ENCODE peak calls at places on chromosomes 1 and 21, in nine cellular contexts. One of them, this sample, is unnamed.
A peak's percentile ranks its signal among the peaks of the same experiment; 100 is the strongest.

GRCh38 chr21:32096411-32096810 is 182.4 kb downstream of the MIS18A start:
- DNase-seq in glomerular endothelial cell: no peak
- DNase-seq in brain microvascular endothelial cell: no peak
- DNase-seq in CD8-positive, alpha-beta memory T cell: no peak
- DNase-seq in T-cell: no peak
- DNase-seq in PC-3: peak; percentile 15
- DNase-seq in cardiac fibroblast: peak; percentile 7
- DNase-seq in fibroblast of lung: no peak
- DNase-seq in stimulated activated CD8-positive, alpha-beta memory T cell treated with anti-CD3 and anti-CD28 coated beads, Interleukin-12 subunit alpha, Interleukin-12 subunit beta, amount 100 ng/mL, for 1 hour: no peak
- DNase-seq in this sample: peak; percentile 43

GRCh38 chr1:23436520-23437354 is 12.2 kb upstream of the TCEA3 start:
- DNase-seq in cardiac fibroblast: no peak
- DNase-seq in T-cell: peak; percentile 40
- DNase-seq in CD8-positive, alpha-beta memory T cell: no peak
- DNase-seq in fibroblast of lung: no peak
- DNase-seq in stimulated activated CD8-positive, alpha-beta memory T cell treated with anti-CD3 and anti-CD28 coated beads, Interleukin-12 subunit alpha, Interleukin-12 subunit beta, amount 100 ng/mL, for 1 hour: no peak
- DNase-seq in PC-3: no peak
- DNase-seq in brain microvascular endothelial cell: no peak
- DNase-seq in glomerular endothelial cell: no peak
- DNase-seq in this sample: peak; percentile 72

GRCh38 chr1:95951291-95951690 is 717.3 kb downstream of the RWDD3 start:
- DNase-seq in stimulated activated CD8-positive, alpha-beta memory T cell treated with anti-CD3 and anti-CD28 coated beads, Interleukin-12 subunit alpha, Interleukin-12 subunit beta, amount 100 ng/mL, for 1 hour: no peak
- DNase-seq in cardiac fibroblast: no peak
- DNase-seq in glomerular endothelial cell: no peak
- DNase-seq in PC-3: no peak
- DNase-seq in brain microvascular endothelial cell: no peak
- DNase-seq in fibroblast of lung: no peak
- DNase-seq in CD8-positive, alpha-beta memory T cell: no peak
- DNase-seq in T-cell: no peak
- DNase-seq in this sample: no peak

GRCh38 chr21:42522771-42523170 is 9.1 kb downstream of the SLC37A1 start:
- DNase-seq in T-cell: no peak
- DNase-seq in PC-3: no peak
- DNase-seq in cardiac fibroblast: no peak
- DNase-seq in glomerular endothelial cell: no peak
- DNase-seq in fibroblast of lung: no peak
- DNase-seq in CD8-positive, alpha-beta memory T cell: no peak
- DNase-seq in stimulated activated CD8-positive, alpha-beta memory T cell treated with anti-CD3 and anti-CD28 coated beads, Interleukin-12 subunit alpha, Interleukin-12 subunit beta, amount 100 ng/mL, for 1 hour: no peak
- DNase-seq in brain microvascular endothelial cell: no peak
- DNase-seq in this sample: no peak

GRCh38 chr1:180534199-180534598 is 24.6 kb upstream of the OVAAL start:
- DNase-seq in brain microvascular endothelial cell: no peak
- DNase-seq in stimulated activated CD8-positive, alpha-beta memory T cell treated with anti-CD3 and anti-CD28 coated beads, Interleukin-12 subunit alpha, Interleukin-12 subunit beta, amount 100 ng/mL, for 1 hour: no peak
- DNase-seq in T-cell: no peak
- DNase-seq in glomerular endothelial cell: no peak
- DNase-seq in cardiac fibroblast: no peak
- DNase-seq in fibroblast of lung: no peak
- DNase-seq in PC-3: no peak
- DNase-seq in CD8-positive, alpha-beta memory T cell: no peak
- DNase-seq in this sample: no peak

GRCh38 chr1:31795801-31796621 is 19.8 kb downstream of the SPOCD1 start:
- DNase-seq in PC-3: peak; percentile 39
- DNase-seq in CD8-positive, alpha-beta memory T cell: no peak
- DNase-seq in glomerular endothelial cell: no peak
- DNase-seq in brain microvascular endothelial cell: peak; percentile 86
- DNase-seq in cardiac fibroblast: peak; percentile 81
- DNase-seq in stimulated activated CD8-positive, alpha-beta memory T cell treated with anti-CD3 and anti-CD28 coated beads, Interleukin-12 subunit alpha, Interleukin-12 subunit beta, amount 100 ng/mL, for 1 hour: no peak
- DNase-seq in T-cell: no peak
- DNase-seq in fibroblast of lung: peak; percentile 86
- DNase-seq in this sample: no peak

GRCh38 chr1:245485996-245486395 is 331.2 kb downstream of the KIF26B start:
- DNase-seq in stimulated activated CD8-positive, alpha-beta memory T cell treated with anti-CD3 and anti-CD28 coated beads, Interleukin-12 subunit alpha, Interleukin-12 subunit beta, amount 100 ng/mL, for 1 hour: no peak
- DNase-seq in PC-3: no peak
- DNase-seq in fibroblast of lung: no peak
- DNase-seq in cardiac fibroblast: peak; percentile 12
- DNase-seq in T-cell: no peak
- DNase-seq in brain microvascular endothelial cell: no peak
- DNase-seq in CD8-positive, alpha-beta memory T cell: no peak
- DNase-seq in glomerular endothelial cell: no peak
- DNase-seq in this sample: no peak

GRCh38 chr1:111202707-111203623 is 2.5 kb upstream of the DENND2D start:
- DNase-seq in stimulated activated CD8-positive, alpha-beta memory T cell treated with anti-CD3 and anti-CD28 coated beads, Interleukin-12 subunit alpha, Interleukin-12 subunit beta, amount 100 ng/mL, for 1 hour: no peak
- DNase-seq in cardiac fibroblast: no peak
- DNase-seq in PC-3: no peak
- DNase-seq in brain microvascular endothelial cell: no peak
- DNase-seq in T-cell: no peak
- DNase-seq in CD8-positive, alpha-beta memory T cell: no peak
- DNase-seq in fibroblast of lung: no peak
- DNase-seq in glomerular endothelial cell: no peak
- DNase-seq in this sample: no peak

GRCh38 chr1:203531063-203531462 is 37.1 kb downstream of the OPTC start:
- DNase-seq in T-cell: no peak
- DNase-seq in fibroblast of lung: no peak
- DNase-seq in cardiac fibroblast: no peak
- DNase-seq in stimulated activated CD8-positive, alpha-beta memory T cell treated with anti-CD3 and anti-CD28 coated beads, Interleukin-12 subunit alpha, Interleukin-12 subunit beta, amount 100 ng/mL, for 1 hour: no peak
- DNase-seq in brain microvascular endothelial cell: no peak
- DNase-seq in glomerular endothelial cell: no peak
- DNase-seq in CD8-positive, alpha-beta memory T cell: no peak
- DNase-seq in PC-3: no peak
- DNase-seq in this sample: no peak

GRCh38 chr1:37393173-37393572 is 81.2 kb upstream of the ZC3H12A start:
- DNase-seq in glomerular endothelial cell: no peak
- DNase-seq in T-cell: no peak
- DNase-seq in stimulated activated CD8-positive, alpha-beta memory T cell treated with anti-CD3 and anti-CD28 coated beads, Interleukin-12 subunit alpha, Interleukin-12 subunit beta, amount 100 ng/mL, for 1 hour: no peak
- DNase-seq in CD8-positive, alpha-beta memory T cell: no peak
- DNase-seq in fibroblast of lung: no peak
- DNase-seq in cardiac fibroblast: no peak
- DNase-seq in brain microvascular endothelial cell: no peak
- DNase-seq in PC-3: no peak
- DNase-seq in this sample: no peak

GRCh38 chr1:232472485-232473041 is 157.4 kb downstream of the SIPA1L2 start:
- DNase-seq in cardiac fibroblast: peak; percentile 40
- DNase-seq in brain microvascular endothelial cell: peak; percentile 26
- DNase-seq in CD8-positive, alpha-beta memory T cell: no peak
- DNase-seq in PC-3: peak; percentile 65
- DNase-seq in fibroblast of lung: peak; percentile 79
- DNase-seq in T-cell: no peak
- DNase-seq in stimulated activated CD8-positive, alpha-beta memory T cell treated with anti-CD3 and anti-CD28 coated beads, Interleukin-12 subunit alpha, Interleukin-12 subunit beta, amount 100 ng/mL, for 1 hour: no peak
- DNase-seq in glomerular endothelial cell: no peak
- DNase-seq in this sample: no peak

GRCh38 chr1:60978421-60979357 is 103.7 kb upstream of the NFIA start:
- DNase-seq in cardiac fibroblast: peak; percentile 72
- DNase-seq in T-cell: peak; percentile 35
- DNase-seq in glomerular endothelial cell: no peak
- DNase-seq in fibroblast of lung: peak; percentile 30
- DNase-seq in PC-3: peak; percentile 64
- DNase-seq in brain microvascular endothelial cell: no peak
- DNase-seq in stimulated activated CD8-positive, alpha-beta memory T cell treated with anti-CD3 and anti-CD28 coated beads, Interleukin-12 subunit alpha, Interleukin-12 subunit beta, amount 100 ng/mL, for 1 hour: no peak
- DNase-seq in CD8-positive, alpha-beta memory T cell: peak; percentile 4
- DNase-seq in this sample: no peak

GRCh38 chr1:7228252-7228961 is 443.2 kb downstream of the CAMTA1 start:
- DNase-seq in PC-3: no peak
- DNase-seq in fibroblast of lung: no peak
- DNase-seq in cardiac fibroblast: no peak
- DNase-seq in T-cell: no peak
- DNase-seq in brain microvascular endothelial cell: no peak
- DNase-seq in CD8-positive, alpha-beta memory T cell: no peak
- DNase-seq in stimulated activated CD8-positive, alpha-beta memory T cell treated with anti-CD3 and anti-CD28 coated beads, Interleukin-12 subunit alpha, Interleukin-12 subunit beta, amount 100 ng/mL, for 1 hour: no peak
- DNase-seq in glomerular endothelial cell: no peak
- DNase-seq in this sample: no peak

GRCh38 chr1:1157033-1157365 is 16.7 kb upstream of the TTLL10 start:
- DNase-seq in T-cell: no peak
- DNase-seq in glomerular endothelial cell: no peak
- DNase-seq in CD8-positive, alpha-beta memory T cell: no peak
- DNase-seq in stimulated activated CD8-positive, alpha-beta memory T cell treated with anti-CD3 and anti-CD28 coated beads, Interleukin-12 subunit alpha, Interleukin-12 subunit beta, amount 100 ng/mL, for 1 hour: no peak
- DNase-seq in brain microvascular endothelial cell: no peak
- DNase-seq in fibroblast of lung: no peak
- DNase-seq in cardiac fibroblast: no peak
- DNase-seq in PC-3: no peak
- DNase-seq in this sample: no peak

GRCh38 chr1:33152685-33153432 is 29.0 kb downstream of the TRIM62 start:
- DNase-seq in glomerular endothelial cell: no peak
- DNase-seq in cardiac fibroblast: peak; percentile 92
- DNase-seq in PC-3: no peak
- DNase-seq in fibroblast of lung: no peak
- DNase-seq in T-cell: no peak
- DNase-seq in stimulated activated CD8-positive, alpha-beta memory T cell treated with anti-CD3 and anti-CD28 coated beads, Interleukin-12 subunit alpha, Interleukin-12 subunit beta, amount 100 ng/mL, for 1 hour: no peak
- DNase-seq in CD8-positive, alpha-beta memory T cell: no peak
- DNase-seq in brain microvascular endothelial cell: peak; percentile 40
- DNase-seq in this sample: no peak

GRCh38 chr1:111792249-111792648 is 36.5 kb downstream of the DDX20 start:
- DNase-seq in PC-3: no peak
- DNase-seq in stimulated activated CD8-positive, alpha-beta memory T cell treated with anti-CD3 and anti-CD28 coated beads, Interleukin-12 subunit alpha, Interleukin-12 subunit beta, amount 100 ng/mL, for 1 hour: no peak
- DNase-seq in brain microvascular endothelial cell: no peak
- DNase-seq in glomerular endothelial cell: no peak
- DNase-seq in T-cell: no peak
- DNase-seq in fibroblast of lung: no peak
- DNase-seq in cardiac fibroblast: no peak
- DNase-seq in CD8-positive, alpha-beta memory T cell: no peak
- DNase-seq in this sample: no peak

GRCh38 chr1:7549277-7549676 is 221.8 kb upstream of the VAMP3 start:
- DNase-seq in PC-3: peak; percentile 74
- DNase-seq in stimulated activated CD8-positive, alpha-beta memory T cell treated with anti-CD3 and anti-CD28 coated beads, Interleukin-12 subunit alpha, Interleukin-12 subunit beta, amount 100 ng/mL, for 1 hour: no peak
- DNase-seq in brain microvascular endothelial cell: peak; percentile 65
- DNase-seq in T-cell: no peak
- DNase-seq in glomerular endothelial cell: peak; percentile 82
- DNase-seq in cardiac fibroblast: peak; percentile 66
- DNase-seq in fibroblast of lung: peak; percentile 89
- DNase-seq in CD8-positive, alpha-beta memory T cell: no peak
- DNase-seq in this sample: no peak

GRCh38 chr1:18618546-18619466 is 11.8 kb upstream of the PAX7 start:
- DNase-seq in cardiac fibroblast: no peak
- DNase-seq in CD8-positive, alpha-beta memory T cell: no peak
- DNase-seq in fibroblast of lung: peak; percentile 47
- DNase-seq in PC-3: peak; percentile 82
- DNase-seq in stimulated activated CD8-positive, alpha-beta memory T cell treated with anti-CD3 and anti-CD28 coated beads, Interleukin-12 subunit alpha, Interleukin-12 subunit beta, amount 100 ng/mL, for 1 hour: no peak
- DNase-seq in T-cell: no peak
- DNase-seq in glomerular endothelial cell: no peak
- DNase-seq in brain microvascular endothelial cell: no peak
- DNase-seq in this sample: no peak

GRCh38 chr1:46166521-46167462 is 8.1 kb upstream of the TSPAN1 start:
- DNase-seq in stimulated activated CD8-positive, alpha-beta memory T cell treated with anti-CD3 and anti-CD28 coated beads, Interleukin-12 subunit alpha, Interleukin-12 subunit beta, amount 100 ng/mL, for 1 hour: no peak
- DNase-seq in brain microvascular endothelial cell: no peak
- DNase-seq in PC-3: no peak
- DNase-seq in CD8-positive, alpha-beta memory T cell: peak; percentile 9
- DNase-seq in T-cell: peak; percentile 25
- DNase-seq in cardiac fibroblast: peak; percentile 28
- DNase-seq in glomerular endothelial cell: no peak
- DNase-seq in fibroblast of lung: no peak
- DNase-seq in this sample: no peak

GRCh38 chr1:1175221-1176062 is 1.8 kb downstream of the TTLL10 start:
- DNase-seq in glomerular endothelial cell: no peak
- DNase-seq in cardiac fibroblast: no peak
- DNase-seq in T-cell: no peak
- DNase-seq in CD8-positive, alpha-beta memory T cell: no peak
- DNase-seq in stimulated activated CD8-positive, alpha-beta memory T cell treated with anti-CD3 and anti-CD28 coated beads, Interleukin-12 subunit alpha, Interleukin-12 subunit beta, amount 100 ng/mL, for 1 hour: no peak
- DNase-seq in brain microvascular endothelial cell: no peak
- DNase-seq in PC-3: no peak
- DNase-seq in fibroblast of lung: no peak
- DNase-seq in this sample: no peak

GRCh38 chr1:74496699-74497098 is 15.7 kb downstream of the LRRC53 start:
- DNase-seq in brain microvascular endothelial cell: no peak
- DNase-seq in T-cell: no peak
- DNase-seq in cardiac fibroblast: no peak
- DNase-seq in CD8-positive, alpha-beta memory T cell: no peak
- DNase-seq in fibroblast of lung: no peak
- DNase-seq in PC-3: no peak
- DNase-seq in glomerular endothelial cell: no peak
- DNase-seq in stimulated activated CD8-positive, alpha-beta memory T cell treated with anti-CD3 and anti-CD28 coated beads, Interleukin-12 subunit alpha, Interleukin-12 subunit beta, amount 100 ng/mL, for 1 hour: no peak
- DNase-seq in this sample: no peak

GRCh38 chr21:32329776-32330175 is 31.1 kb downstream of the MRAP start:
- DNase-seq in CD8-positive, alpha-beta memory T cell: no peak
- DNase-seq in stimulated activated CD8-positive, alpha-beta memory T cell treated with anti-CD3 and anti-CD28 coated beads, Interleukin-12 subunit alpha, Interleukin-12 subunit beta, amount 100 ng/mL, for 1 hour: no peak
- DNase-seq in brain microvascular endothelial cell: no peak
- DNase-seq in PC-3: peak; percentile 24
- DNase-seq in T-cell: no peak
- DNase-seq in fibroblast of lung: peak; percentile 72
- DNase-seq in glomerular endothelial cell: peak; percentile 25
- DNase-seq in cardiac fibroblast: peak; percentile 6
- DNase-seq in this sample: no peak

GRCh38 chr1:160374291-160374690 is 7.4 kb downstream of the NHLH1 start:
- DNase-seq in glomerular endothelial cell: no peak
- DNase-seq in fibroblast of lung: no peak
- DNase-seq in cardiac fibroblast: no peak
- DNase-seq in stimulated activated CD8-positive, alpha-beta memory T cell treated with anti-CD3 and anti-CD28 coated beads, Interleukin-12 subunit alpha, Interleukin-12 subunit beta, amount 100 ng/mL, for 1 hour: no peak
- DNase-seq in T-cell: no peak
- DNase-seq in brain microvascular endothelial cell: no peak
- DNase-seq in CD8-positive, alpha-beta memory T cell: no peak
- DNase-seq in PC-3: no peak
- DNase-seq in this sample: no peak